ENCODE peak calls at places on chromosomes 16 and 17, in nine cellular contexts. One of them, this sample, is unnamed.

GRCh38 chr16:11118479-11118878 is 137.5 kb downstream of the SOCS1 start:
- DNase-seq in endothelial cell: no peak
- DNase-seq in uterus: no peak
- DNase-seq in thoracic aorta: no peak
- DNase-seq in mucosa of descending colon: no peak
- DNase-seq in foreskin fibroblast: no peak
- DNase-seq in AG10803: peak
- DNase-seq in ovary: no peak
- DNase-seq in breast epithelium: no peak
- DNase-seq in this sample: no peak

GRCh38 chr16:24848065-24848464 is 2.3 kb downstream of the SLC5A11 start:
- DNase-seq in AG10803: peak
- DNase-seq in thoracic aorta: no peak
- DNase-seq in mucosa of descending colon: no peak
- DNase-seq in endothelial cell: no peak
- DNase-seq in foreskin fibroblast: peak
- DNase-seq in ovary: no peak
- DNase-seq in breast epithelium: no peak
- DNase-seq in uterus: no peak
- DNase-seq in this sample: no peak

GRCh38 chr16:49539758-49540157 is 166.2 kb downstream of the C16orf78 start:
- DNase-seq in foreskin fibroblast: no peak
- DNase-seq in ovary: no peak
- DNase-seq in breast epithelium: no peak
- DNase-seq in mucosa of descending colon: no peak
- DNase-seq in uterus: no peak
- DNase-seq in endothelial cell: no peak
- DNase-seq in thoracic aorta: no peak
- DNase-seq in AG10803: no peak
- DNase-seq in this sample: no peak

GRCh38 chr17:66543526-66543925 is 241.1 kb downstream of the PRKCA start:
- DNase-seq in breast epithelium: no peak
- DNase-seq in ovary: no peak
- DNase-seq in foreskin fibroblast: no peak
- DNase-seq in thoracic aorta: no peak
- DNase-seq in endothelial cell: no peak
- DNase-seq in uterus: no peak
- DNase-seq in AG10803: no peak
- DNase-seq in mucosa of descending colon: no peak
- DNase-seq in this sample: no peak

GRCh38 chr16:76583466-76583865 is 306.3 kb downstream of the CNTNAP4 start:
- DNase-seq in thoracic aorta: no peak
- DNase-seq in foreskin fibroblast: no peak
- DNase-seq in uterus: no peak
- DNase-seq in breast epithelium: no peak
- DNase-seq in AG10803: no peak
- DNase-seq in ovary: no peak
- DNase-seq in mucosa of descending colon: no peak
- DNase-seq in endothelial cell: no peak
- DNase-seq in this sample: no peak

GRCh38 chr17:8041249-8041928 is 2.5 kb downstream of the ALOX15B start:
- DNase-seq in breast epithelium: no peak
- DNase-seq in mucosa of descending colon: no peak
- DNase-seq in ovary: no peak
- DNase-seq in AG10803: peak
- DNase-seq in foreskin fibroblast: peak
- DNase-seq in thoracic aorta: no peak
- DNase-seq in uterus: no peak
- DNase-seq in endothelial cell: no peak
- DNase-seq in this sample: peak

GRCh38 chr17:17462048-17462824 is 14.6 kb upstream of the MED9 start:
- DNase-seq in breast epithelium: no peak
- DNase-seq in mucosa of descending colon: peak
- DNase-seq in AG10803: no peak
- DNase-seq in endothelial cell: no peak
- DNase-seq in foreskin fibroblast: no peak
- DNase-seq in thoracic aorta: no peak
- DNase-seq in uterus: no peak
- DNase-seq in ovary: no peak
- DNase-seq in this sample: no peak

GRCh38 chr17:77810536-77810935 is 148.0 kb upstream of the TNRC6C start:
- DNase-seq in breast epithelium: no peak
- DNase-seq in ovary: peak
- DNase-seq in foreskin fibroblast: peak
- DNase-seq in endothelial cell: no peak
- DNase-seq in thoracic aorta: no peak
- DNase-seq in mucosa of descending colon: no peak
- DNase-seq in AG10803: peak
- DNase-seq in uterus: peak
- DNase-seq in this sample: peak

GRCh38 chr16:1098266-1098991 is 2.4 kb upstream of the C1QTNF8 start:
- DNase-seq in uterus: no peak
- DNase-seq in foreskin fibroblast: no peak
- DNase-seq in AG10803: no peak
- DNase-seq in breast epithelium: no peak
- DNase-seq in thoracic aorta: no peak
- DNase-seq in endothelial cell: no peak
- DNase-seq in ovary: no peak
- DNase-seq in mucosa of descending colon: no peak
- DNase-seq in this sample: no peak

GRCh38 chr17:17149520-17150449 is 56.3 kb downstream of the PLD6 start:
- DNase-seq in AG10803: no peak
- DNase-seq in foreskin fibroblast: no peak
- DNase-seq in ovary: no peak
- DNase-seq in breast epithelium: no peak
- DNase-seq in thoracic aorta: no peak
- DNase-seq in uterus: no peak
- DNase-seq in mucosa of descending colon: no peak
- DNase-seq in endothelial cell: no peak
- DNase-seq in this sample: no peak

GRCh38 chr16:28494141-28494851 is at the start of gene APOBR:
- DNase-seq in uterus: no peak
- DNase-seq in breast epithelium: no peak
- DNase-seq in ovary: peak
- DNase-seq in AG10803: no peak
- DNase-seq in foreskin fibroblast: no peak
- DNase-seq in mucosa of descending colon: peak
- DNase-seq in endothelial cell: peak
- DNase-seq in thoracic aorta: no peak
- DNase-seq in this sample: peak

GRCh38 chr17:81071761-81072741 is 37.1 kb downstream of the BAIAP2 start:
- DNase-seq in uterus: no peak
- DNase-seq in endothelial cell: no peak
- DNase-seq in thoracic aorta: no peak
- DNase-seq in foreskin fibroblast: no peak
- DNase-seq in AG10803: no peak
- DNase-seq in ovary: no peak
- DNase-seq in breast epithelium: no peak
- DNase-seq in mucosa of descending colon: no peak
- DNase-seq in this sample: no peak

GRCh38 chr17:16511515-16511914 is 19.5 kb upstream of the LRRC75A start:
- DNase-seq in mucosa of descending colon: no peak
- DNase-seq in AG10803: no peak
- DNase-seq in endothelial cell: no peak
- DNase-seq in thoracic aorta: no peak
- DNase-seq in uterus: no peak
- DNase-seq in ovary: no peak
- DNase-seq in breast epithelium: no peak
- DNase-seq in foreskin fibroblast: no peak
- DNase-seq in this sample: peak

GRCh38 chr17:82933911-82934310 is 94.1 kb upstream of the ZNF750 start:
- DNase-seq in breast epithelium: no peak
- DNase-seq in thoracic aorta: no peak
- DNase-seq in uterus: peak
- DNase-seq in foreskin fibroblast: no peak
- DNase-seq in endothelial cell: no peak
- DNase-seq in mucosa of descending colon: peak
- DNase-seq in ovary: no peak
- DNase-seq in AG10803: no peak
- DNase-seq in this sample: peak

GRCh38 chr17:66547170-66547865 is 244.9 kb downstream of the PRKCA start:
- DNase-seq in mucosa of descending colon: no peak
- DNase-seq in uterus: no peak
- DNase-seq in foreskin fibroblast: no peak
- DNase-seq in endothelial cell: no peak
- DNase-seq in AG10803: no peak
- DNase-seq in thoracic aorta: no peak
- DNase-seq in breast epithelium: no peak
- DNase-seq in ovary: no peak
- DNase-seq in this sample: no peak

GRCh38 chr16:9297437-9298113 is 206.1 kb downstream of the HAPSTR1 start:
- DNase-seq in mucosa of descending colon: no peak
- DNase-seq in foreskin fibroblast: no peak
- DNase-seq in endothelial cell: peak
- DNase-seq in AG10803: no peak
- DNase-seq in ovary: no peak
- DNase-seq in thoracic aorta: no peak
- DNase-seq in breast epithelium: no peak
- DNase-seq in uterus: peak
- DNase-seq in this sample: peak

GRCh38 chr17:79878346-79878745 is 39.1 kb upstream of the CBX4 start:
- DNase-seq in mucosa of descending colon: peak
- DNase-seq in uterus: no peak
- DNase-seq in thoracic aorta: no peak
- DNase-seq in endothelial cell: no peak
- DNase-seq in AG10803: no peak
- DNase-seq in ovary: no peak
- DNase-seq in foreskin fibroblast: no peak
- DNase-seq in breast epithelium: no peak
- DNase-seq in this sample: peak

GRCh38 chr17:282000-282911 is 70.4 kb downstream of the RPH3AL start:
- DNase-seq in mucosa of descending colon: no peak
- DNase-seq in thoracic aorta: no peak
- DNase-seq in foreskin fibroblast: no peak
- DNase-seq in AG10803: no peak
- DNase-seq in endothelial cell: no peak
- DNase-seq in ovary: peak
- DNase-seq in breast epithelium: peak
- DNase-seq in uterus: peak
- DNase-seq in this sample: peak

DNA sequence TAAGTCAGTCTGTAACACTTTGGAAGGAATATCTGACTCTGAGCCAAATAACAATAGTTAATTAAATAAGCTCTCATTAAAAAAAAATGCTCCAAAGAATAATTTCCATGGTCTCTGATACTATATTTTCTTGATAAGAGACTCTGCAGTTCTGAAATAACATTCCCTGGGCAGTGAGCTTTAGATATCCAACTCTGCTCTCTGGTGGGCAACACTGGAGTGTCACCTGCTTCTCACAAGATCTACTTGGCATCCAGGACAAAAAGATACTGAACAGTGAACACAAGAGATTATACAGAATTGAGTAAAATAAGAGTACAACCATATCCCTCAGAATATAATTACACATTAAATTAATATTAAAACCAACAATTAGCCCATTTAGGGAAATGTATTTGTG is 13.7 kb downstream of the BLMH start:
- DNase-seq in uterus: no peak
- DNase-seq in endothelial cell: peak
- DNase-seq in AG10803: peak
- DNase-seq in mucosa of descending colon: no peak
- DNase-seq in ovary: no peak
- DNase-seq in foreskin fibroblast: no peak
- DNase-seq in thoracic aorta: no peak
- DNase-seq in breast epithelium: no peak
- DNase-seq in this sample: peak
- TF ChIP-seq CTCF in uterus: no peak
- TF ChIP-seq CTCF in endothelial cell: peak
- TF ChIP-seq CTCF in AG10803: peak
- TF ChIP-seq CTCF in mucosa of descending colon: no peak
- TF ChIP-seq CTCF in ovary: no peak
- TF ChIP-seq CTCF in foreskin fibroblast: peak
- TF ChIP-seq CTCF in thoracic aorta: peak
- TF ChIP-seq CTCF in breast epithelium: no peak
- TF ChIP-seq CTCF in this sample: peak

GRCh38 chr16:19486744-19487325 is 35.1 kb downstream of the GDE1 start:
- DNase-seq in ovary: no peak
- DNase-seq in foreskin fibroblast: no peak
- DNase-seq in breast epithelium: no peak
- DNase-seq in thoracic aorta: no peak
- DNase-seq in AG10803: no peak
- DNase-seq in uterus: no peak
- DNase-seq in mucosa of descending colon: no peak
- DNase-seq in endothelial cell: no peak
- DNase-seq in this sample: no peak
- TF ChIP-seq CTCF in ovary: no peak
- TF ChIP-seq CTCF in foreskin fibroblast: no peak
- TF ChIP-seq CTCF in breast epithelium: no peak
- TF ChIP-seq CTCF in thoracic aorta: no peak
- TF ChIP-seq CTCF in AG10803: peak
- TF ChIP-seq CTCF in uterus: no peak
- TF ChIP-seq CTCF in mucosa of descending colon: no peak
- TF ChIP-seq CTCF in endothelial cell: no peak
- TF ChIP-seq CTCF in this sample: no peak

GRCh38 chr17:43367588-43368242 is 31.1 kb upstream of the ARL4D start:
- DNase-seq in thoracic aorta: no peak
- DNase-seq in breast epithelium: no peak
- DNase-seq in AG10803: peak
- DNase-seq in foreskin fibroblast: peak
- DNase-seq in endothelial cell: peak
- DNase-seq in ovary: peak
- DNase-seq in uterus: peak
- DNase-seq in mucosa of descending colon: no peak
- DNase-seq in this sample: no peak

GRCh38 chr17:43363181-43363925 is 35.4 kb upstream of the ARL4D start:
- DNase-seq in uterus: peak
- DNase-seq in breast epithelium: no peak
- DNase-seq in mucosa of descending colon: no peak
- DNase-seq in AG10803: no peak
- DNase-seq in thoracic aorta: no peak
- DNase-seq in ovary: peak
- DNase-seq in foreskin fibroblast: no peak
- DNase-seq in endothelial cell: no peak
- DNase-seq in this sample: no peak

GRCh38 chr17:43363926-43364285 is 34.9 kb upstream of the ARL4D start:
- DNase-seq in endothelial cell: no peak
- DNase-seq in mucosa of descending colon: no peak
- DNase-seq in AG10803: no peak
- DNase-seq in ovary: no peak
- DNase-seq in uterus: no peak
- DNase-seq in thoracic aorta: no peak
- DNase-seq in breast epithelium: no peak
- DNase-seq in foreskin fibroblast: no peak
- DNase-seq in this sample: no peak

GRCh38 chr17:43366809-43367587 is 31.8 kb upstream of the ARL4D start:
- DNase-seq in foreskin fibroblast: no peak
- DNase-seq in mucosa of descending colon: no peak
- DNase-seq in ovary: peak
- DNase-seq in uterus: peak
- DNase-seq in breast epithelium: no peak
- DNase-seq in AG10803: peak
- DNase-seq in endothelial cell: no peak
- DNase-seq in thoracic aorta: no peak
- DNase-seq in this sample: no peak

GRCh38 chr17:43365356-43365755 is 33.4 kb upstream of the ARL4D start:
- DNase-seq in foreskin fibroblast: no peak
- DNase-seq in AG10803: no peak
- DNase-seq in uterus: no peak
- DNase-seq in thoracic aorta: no peak
- DNase-seq in mucosa of descending colon: no peak
- DNase-seq in ovary: no peak
- DNase-seq in endothelial cell: no peak
- DNase-seq in breast epithelium: no peak
- DNase-seq in this sample: no peak
- TF ChIP-seq CTCF in foreskin fibroblast: no peak
- TF ChIP-seq CTCF in AG10803: peak
- TF ChIP-seq CTCF in uterus: no peak
- TF ChIP-seq CTCF in thoracic aorta: no peak
- TF ChIP-seq CTCF in mucosa of descending colon: no peak
- TF ChIP-seq CTCF in ovary: no peak
- TF ChIP-seq CTCF in endothelial cell: peak
- TF ChIP-seq CTCF in breast epithelium: no peak
- TF ChIP-seq CTCF in this sample: no peak

GRCh38 chr16:87305505-87306391 is 11.4 kb downstream of the C16orf95 start:
- DNase-seq in breast epithelium: no peak
- DNase-seq in uterus: no peak
- DNase-seq in foreskin fibroblast: peak
- DNase-seq in thoracic aorta: no peak
- DNase-seq in endothelial cell: no peak
- DNase-seq in ovary: no peak
- DNase-seq in AG10803: peak
- DNase-seq in mucosa of descending colon: no peak
- DNase-seq in this sample: no peak
- TF ChIP-seq CTCF in breast epithelium: no peak
- TF ChIP-seq CTCF in uterus: no peak
- TF ChIP-seq CTCF in foreskin fibroblast: peak
- TF ChIP-seq CTCF in thoracic aorta: no peak
- TF ChIP-seq CTCF in endothelial cell: no peak
- TF ChIP-seq CTCF in ovary: no peak
- TF ChIP-seq CTCF in AG10803: peak
- TF ChIP-seq CTCF in mucosa of descending colon: no peak
- TF ChIP-seq CTCF in this sample: no peak

This sample was measured in tibial artery.